ENCODE peak calls at places on chromosomes 6 and 20, in four cellular contexts. T, P, O and V are unnamed samples.
A peak's percentile ranks its signal among the peaks of the same experiment; 100 is the strongest.

GRCh38 chr6:107082045-107082444 is 33.3 kb downstream of the BEND3 start:
- DNase-seq in T (no peak), P (no peak), O (peak; percentile 38), V (no peak)

GRCh38 chr6:160102399-160102798 is 19.2 kb upstream of the SLC22A1 start:
- DNase-seq in T (no peak), P (no peak), O (no peak), V (no peak)

GRCh38 chr20:49297605-49298530 is 20.0 kb upstream of the ZNFX1 start:
- DNase-seq in T (no peak), P (no peak), O (peak; percentile 20), V (no peak)

GRCh38 chr6:166381733-166382499 is 824 bp downstream of the MPC1 start:
- DNase-seq in T (peak; percentile 94), P (no peak), O (peak; percentile 84), V (peak; percentile 79)

GRCh38 chr6:43725643-43726580 is 38.3 kb upstream of the MRPS18A start:
- DNase-seq in T (no peak), P (no peak), O (no peak), V (no peak)

GRCh38 chr20:50987493-50988210 is 29.0 kb downstream of the MOCS3 start:
- DNase-seq in T (peak; percentile 93), P (no peak), O (peak; percentile 95), V (peak; percentile 73)

GRCh38 chr20:58938541-58938940 is 42.5 kb upstream of the NELFCD start:
- DNase-seq in T (no peak), P (no peak), O (no peak), V (no peak)

GRCh38 chr6:167848783-167849182 is 22.1 kb downstream of the AFDN start:
- DNase-seq in T (no peak), P (no peak), O (no peak), V (no peak)

GRCh38 chr6:125044066-125044465 is 81.8 kb downstream of the RNF217 start:
- DNase-seq in T (no peak), P (no peak), O (no peak), V (no peak)

GRCh38 chr20:21326700-21327099 is 23.6 kb downstream of the XRN2 start:
- DNase-seq in T (no peak), P (no peak), O (no peak), V (no peak)

GRCh38 chr6:35370124-35370741 is 27.9 kb downstream of the PPARD start:
- DNase-seq in T (peak; percentile 61), P (peak; percentile 92), O (no peak), V (peak; percentile 54)

GRCh38 chr6:506508-506907 is 115.0 kb downstream of the IRF4 start:
- DNase-seq in T (no peak), P (no peak), O (no peak), V (peak; percentile 60)

DNA sequence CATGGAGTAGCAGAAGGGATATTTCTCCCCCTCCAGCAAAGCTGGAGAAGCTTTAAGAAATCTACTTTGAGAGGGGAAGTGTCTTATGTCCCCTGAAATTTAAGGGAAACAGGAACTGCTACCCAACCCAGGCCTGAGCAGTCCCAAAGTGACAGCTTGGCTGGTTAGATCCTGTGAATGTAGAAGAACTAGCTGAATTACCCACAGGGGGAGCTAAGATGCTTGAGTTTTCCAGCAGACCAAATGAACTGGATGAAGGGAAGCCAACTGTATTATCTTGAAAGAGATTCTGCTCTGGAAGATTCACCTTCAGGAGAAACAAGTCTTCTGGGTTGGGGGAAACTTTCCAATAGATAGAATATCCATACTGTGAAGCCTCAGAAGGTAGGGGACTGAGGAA is 303.3 kb upstream of the MMS22L start:
- DNase-seq in T (no peak), P (no peak), O (peak; percentile 68), V (peak; percentile 7)
- TF ChIP-seq CTCF in T (no peak), P (no peak), O (peak; percentile 71), V (peak; percentile 39)

DNA sequence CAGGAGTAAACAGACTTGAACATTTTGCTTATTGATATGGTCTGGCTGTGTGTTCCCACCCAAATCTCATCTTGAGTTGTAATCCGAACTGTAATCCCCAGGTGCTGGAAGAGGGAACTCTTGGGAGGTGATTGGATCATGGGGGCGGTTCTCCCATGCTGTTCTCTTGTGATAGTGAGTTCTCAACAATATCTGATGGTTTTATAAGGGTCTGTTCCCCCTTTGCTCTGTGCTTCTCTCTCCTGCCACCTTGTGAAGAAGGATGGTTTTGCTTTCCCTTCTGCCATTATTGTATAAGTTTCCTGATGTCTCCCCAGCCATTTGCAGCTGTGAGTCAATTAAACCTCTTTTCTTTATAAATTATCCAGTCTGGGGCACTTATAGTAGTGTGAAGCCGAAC is 40.0 kb downstream of the MYLIP start:
- DNase-seq in T (no peak), P (no peak), O (peak; percentile 75), V (no peak)
- TF ChIP-seq CTCF in T (no peak), P (peak; percentile 33), O (peak; percentile 82), V (peak; percentile 55)

DNA sequence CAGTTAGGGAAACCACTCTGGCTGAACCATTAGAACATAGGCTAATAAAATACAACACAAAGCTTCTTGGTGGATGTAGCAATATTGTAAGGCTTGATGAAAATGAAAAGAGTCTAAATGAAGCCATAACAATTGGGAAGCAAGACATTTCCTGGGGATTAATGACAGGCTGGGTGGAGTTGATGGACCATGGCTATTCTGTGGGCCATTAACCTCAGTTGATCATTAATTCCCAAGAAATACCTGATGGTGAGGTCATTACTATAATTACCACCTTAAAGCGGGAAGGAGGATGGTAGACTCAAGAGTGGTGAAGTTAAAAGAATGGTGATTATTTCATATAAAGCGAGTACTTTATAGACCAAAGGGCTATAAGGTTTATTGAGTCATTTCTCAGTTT is 455.8 kb upstream of the MAP3K7 start:
- DNase-seq in T (no peak), P (no peak), O (no peak), V (no peak)
- TF ChIP-seq CTCF in T (no peak), P (no peak), O (no peak), V (no peak)

GRCh38 chr6:6645266-6645917 is 56.9 kb downstream of the LY86 start:
- DNase-seq in T (no peak), P (no peak), O (no peak), V (no peak)
- TF ChIP-seq CTCF in T (no peak), P (no peak), O (no peak), V (no peak)

GRCh38 chr6:78831492-78831891 is 35.9 kb upstream of the IRAK1BP1 start:
- DNase-seq in T (no peak), P (no peak), O (no peak), V (no peak)

GRCh38 chr6:78832091-78832808 is 35.1 kb upstream of the IRAK1BP1 start:
- DNase-seq in T (no peak), P (no peak), O (no peak), V (no peak)

GRCh38 chr6:78830810-78831209 is 36.5 kb upstream of the IRAK1BP1 start:
- DNase-seq in T (no peak), P (no peak), O (no peak), V (no peak)

GRCh38 chr6:78836610-78837009 is 30.7 kb upstream of the IRAK1BP1 start:
- DNase-seq in T (no peak), P (no peak), O (no peak), V (no peak)

GRCh38 chr6:78835817-78836216 is 31.5 kb upstream of the IRAK1BP1 start:
- DNase-seq in T (no peak), P (no peak), O (no peak), V (no peak)
- TF ChIP-seq CTCF in T (no peak), P (no peak), O (no peak), V (no peak)